ENCODE peak calls at places on chromosomes 12 and 14, in nine cellular contexts. W, A, N, D, T, J, Q, S and C are unnamed samples. For H3K27me3 and H3K4me1, the result is how much of the 10 kb centered on the place peaks cover.

GRCh38 chr14:92897922-92898599 is 24.9 kb upstream of the CHGA start:
- DNase-seq in W (no peak), A (no peak), N (no peak), D (no peak), T (no peak), J (no peak), Q (no peak), S (no peak), C (no peak)

GRCh38 chr14:33280646-33281045 is 342.0 kb downstream of the NPAS3 start:
- DNase-seq in W (no peak), A (no peak), N (no peak), D (no peak), T (no peak), J (no peak), Q (no peak), S (no peak), C (no peak)

GRCh38 chr14:69574266-69574953 is at the start of gene CCDC177:
- DNase-seq in W (peak), A (peak), N (peak), D (peak), T (peak), J (peak), Q (peak), S (peak), C (no peak)

GRCh38 chr14:104743461-104744380 is 9.2 kb upstream of the SIVA1 start:
- DNase-seq in W (no peak), A (no peak), N (no peak), D (no peak), T (no peak), J (no peak), Q (no peak), S (no peak), C (no peak)

GRCh38 chr12:12560587-12561304 is 1.9 kb downstream of the DUSP16 start:
- DNase-seq in W (peak), A (peak), N (peak), D (peak), T (no peak), J (peak), Q (peak), S (peak), C (no peak)

GRCh38 chr14:72332054-72332453 is 399.8 kb downstream of the RGS6 start:
- DNase-seq in W (no peak), A (no peak), N (no peak), D (no peak), T (no peak), J (peak), Q (no peak), S (no peak), C (no peak)

GRCh38 chr14:100409016-100409385 is 85.9 kb downstream of the SLC25A47 start:
- DNase-seq in W (no peak), A (no peak), N (no peak), D (no peak), T (peak), J (no peak), Q (no peak), S (peak), C (no peak)

GRCh38 chr12:129381717-129382116 is 522.1 kb downstream of the TMEM132D start:
- DNase-seq in W (no peak), A (no peak), N (no peak), D (no peak), T (no peak), J (no peak), Q (no peak), S (no peak), C (no peak)

GRCh38 chr12:51000245-51000644 is 25.9 kb downstream of the SLC11A2 start:
- DNase-seq in W (no peak), A (no peak), N (no peak), D (no peak), T (no peak), J (no peak), Q (no peak), S (no peak), C (no peak)

GRCh38 chr12:32159925-32160324 is 53.3 kb downstream of the BICD1 start:
- DNase-seq in W (no peak), A (no peak), N (no peak), D (no peak), T (no peak), J (no peak), Q (no peak), S (no peak), C (no peak)

DNA sequence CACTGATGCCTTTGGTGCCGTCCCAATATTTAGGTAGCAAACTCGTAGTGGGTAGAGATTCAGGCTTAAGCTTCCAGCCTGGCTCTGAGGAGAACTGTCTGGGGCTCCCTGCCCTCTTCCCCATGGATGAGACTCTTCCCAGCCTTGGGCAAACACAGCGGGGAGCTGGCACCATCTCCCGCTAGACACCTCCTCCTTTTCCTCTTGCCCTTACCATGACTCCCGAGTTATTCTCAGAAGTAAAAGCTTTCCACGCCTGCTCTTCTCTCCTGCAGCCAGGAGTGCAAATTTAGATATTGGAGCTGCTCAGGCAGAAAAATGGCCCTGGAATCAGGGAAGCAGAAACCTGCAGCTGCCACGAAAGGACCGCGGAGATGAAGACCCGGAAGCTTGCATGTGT is 45.6 kb upstream of the RBM19 start:
- DNase-seq in W (no peak), A (no peak), N (no peak), D (no peak), T (no peak), J (no peak), Q (no peak), S (no peak), C (no peak)
- H3K27me3 ChIP-seq in W (under half), A (under half), N (under half), D (under half), T (under half), J (under half), Q (under half), S (under half), C (under half)

GRCh38 chr12:101415228-101415627 is 7.7 kb upstream of the ARL1 start:
- DNase-seq in W (no peak), A (no peak), N (no peak), D (no peak), T (no peak), J (no peak), Q (no peak), S (no peak), C (no peak)
- H3K4me1 ChIP-seq in W (under half), A (under half), N (under half), D (under half), T (under half), J (under half), Q (under half), S (under half), C (under half)

GRCh38 chr12:990649-991349 is at the start of gene ERC1:
- DNase-seq in W (peak), A (peak), N (peak), D (peak), T (peak), J (peak), Q (peak), S (peak), C (no peak)

GRCh38 chr12:988616-989015 is 2.4 kb upstream of the ERC1 start:
- DNase-seq in W (no peak), A (no peak), N (no peak), D (no peak), T (no peak), J (no peak), Q (no peak), S (no peak), C (no peak)

GRCh38 chr12:989051-989450 is 2.0 kb upstream of the ERC1 start:
- DNase-seq in W (no peak), A (no peak), N (no peak), D (no peak), T (no peak), J (no peak), Q (no peak), S (no peak), C (no peak)

GRCh38 chr12:990308-990648 is 745 bp upstream of the ERC1 start:
- DNase-seq in W (peak), A (peak), N (peak), D (peak), T (peak), J (peak), Q (no peak), S (peak), C (no peak)

GRCh38 chr12:989751-990278 is 1.2 kb upstream of the ERC1 start:
- DNase-seq in W (peak), A (peak), N (no peak), D (peak), T (no peak), J (peak), Q (peak), S (peak), C (no peak)
- H3K27ac ChIP-seq in W (peak), A (no peak), N (no peak), D (peak), T (peak), J (peak), Q (no peak), S (peak), C (no peak)

GRCh38 chr12:49538740-49539403 is at the start of gene KCNH3:
- DNase-seq in W (peak), A (peak), N (peak), D (peak), T (peak), J (peak), Q (peak), S (peak), C (no peak)

GRCh38 chr12:49537231-49537708 is 1.6 kb upstream of the KCNH3 start:
- DNase-seq in W (no peak), A (no peak), N (peak), D (no peak), T (no peak), J (no peak), Q (no peak), S (no peak), C (no peak)

GRCh38 chr12:49536526-49537195 is 2.2 kb upstream of the KCNH3 start:
- DNase-seq in W (no peak), A (no peak), N (no peak), D (no peak), T (no peak), J (no peak), Q (no peak), S (no peak), C (no peak)

GRCh38 chr12:49539406-49540228 is 787 bp downstream of the KCNH3 start:
- DNase-seq in W (no peak), A (no peak), N (no peak), D (no peak), T (peak), J (no peak), Q (no peak), S (no peak), C (no peak)

GRCh38 chr12:49537709-49538601 is 875 bp upstream of the KCNH3 start:
- DNase-seq in W (no peak), A (peak), N (peak), D (no peak), T (no peak), J (no peak), Q (no peak), S (no peak), C (no peak)
- H3K27me3 ChIP-seq in W (under half), A (under half), N (half or more), D (half or more), T (under half), J (under half), Q (under half), S (under half), C (half or more)

GRCh38 chr12:113468365-113469223 is 3.1 kb downstream of the LHX5 start:
- DNase-seq in W (no peak), A (no peak), N (peak), D (no peak), T (no peak), J (no peak), Q (peak), S (no peak), C (no peak)
- H3K4me1 ChIP-seq in W (under half), A (under half), N (half or more), D (under half), T (under half), J (under half), Q (under half), S (under half), C (under half)

GRCh38 chr12:82910246-82910893 is 223.7 kb downstream of the TMTC2 start:
- DNase-seq in W (no peak), A (no peak), N (peak), D (no peak), T (no peak), J (no peak), Q (no peak), S (no peak), C (no peak)
- H3K27ac ChIP-seq in W (no peak), A (no peak), N (no peak), D (no peak), T (no peak), J (no peak), Q (no peak), S (no peak), C (no peak)

GRCh38 chr12:19641235-19642080 is 202.2 kb downstream of the AEBP2 start:
- DNase-seq in W (no peak), A (no peak), N (no peak), D (no peak), T (no peak), J (no peak), Q (no peak), S (no peak), C (no peak)
- H3K27me3 ChIP-seq in W (under half), A (under half), N (under half), D (under half), T (under half), J (under half), Q (under half), S (under half), C (under half)

GRCh38 chr12:54021432-54022013 is 6.7 kb upstream of the HOXC6 start:
- DNase-seq in W (no peak), A (no peak), N (peak), D (no peak), T (no peak), J (peak), Q (no peak), S (no peak), C (no peak)
- H3K4me1 ChIP-seq in W (under half), A (under half), N (half or more), D (under half), T (under half), J (under half), Q (under half), S (under half), C (under half)